ENCODE peak calls at places on chromosomes 16 and 17, in six cellular contexts. O is transverse colon, S is suprapubic skin, H is GM23338, P is HL-60, M is sigmoid colon. T is an unnamed sample.

GRCh38 chr17:30170415-30170987 is 53.9 kb downstream of the NSRP1 start:
- DNase-seq in O (no peak), P (no peak), M (no peak), S (no peak), H (no peak), T (no peak)

GRCh38 chr16:8631818-8632217 is 10.3 kb downstream of the METTL22 start:
- DNase-seq in H (no peak), S (no peak), M (no peak), P (no peak), O (no peak), T (no peak)

GRCh38 chr17:79850571-79851460 is 11.6 kb upstream of the CBX4 start:
- DNase-seq in M (no peak), O (no peak), P (no peak), H (no peak), S (no peak), T (no peak)

GRCh38 chr16:78984887-78985464 is 615.6 kb downstream of the MAF start:
- DNase-seq in M (no peak), O (no peak), P (no peak), H (no peak), S (no peak), T (no peak)

GRCh38 chr17:79506150-79506870 is 104.5 kb downstream of the RBFOX3 start:
- DNase-seq in S (no peak), P (no peak), O (no peak), M (no peak), H (no peak), T (no peak)

GRCh38 chr17:1124238-1124699 is 55.5 kb downstream of the ABR start:
- DNase-seq in M (no peak), S (no peak), H (no peak), O (no peak), P (no peak), T (no peak)

GRCh38 chr16:9970796-9971195 is 211.4 kb downstream of the GRIN2A start:
- DNase-seq in P (no peak), S (no peak), H (no peak), M (no peak), O (no peak), T (peak)

GRCh38 chr16:48201515-48202201 is 42.4 kb upstream of the LONP2 start:
- DNase-seq in P (no peak), O (no peak), H (no peak), M (no peak), S (no peak), T (no peak)

GRCh38 chr17:73584049-73584448 is 60.2 kb downstream of the SDK2 start:
- DNase-seq in S (no peak), P (no peak), O (no peak), H (no peak), M (no peak), T (no peak)

GRCh38 chr17:56597495-56597990 is 4.0 kb downstream of the NOG start:
- DNase-seq in H (peak), O (no peak), P (no peak), S (no peak), M (no peak), T (no peak)

GRCh38 chr16:87459027-87459426 is 33.8 kb downstream of the ZCCHC14 start:
- DNase-seq in H (no peak), S (no peak), O (no peak), P (no peak), M (no peak), T (no peak)

GRCh38 chr17:80212962-80213650 is 7.0 kb downstream of the SGSH start:
- DNase-seq in M (no peak), P (peak), S (no peak), O (no peak), H (no peak), T (no peak)

GRCh38 chr16:71912483-71912882 is 17.2 kb downstream of the IST1 start:
- DNase-seq in P (no peak), O (no peak), S (no peak), M (no peak), H (no peak), T (no peak)

GRCh38 chr17:73710095-73710592 is 65.9 kb upstream of the SDK2 start:
- DNase-seq in M (no peak), P (peak), S (no peak), H (peak), O (peak), T (no peak)

GRCh38 chr16:11145173-11145820 is 110.7 kb downstream of the SOCS1 start:
- DNase-seq in M (no peak), H (no peak), O (no peak), S (no peak), P (no peak), T (no peak)

GRCh38 chr17:16391451-16391850 is 10.6 kb downstream of the UBB start:
- DNase-seq in H (no peak), O (no peak), P (no peak), S (no peak), M (no peak), T (no peak)

GRCh38 chr17:18158022-18158600 is 25.5 kb upstream of the ALKBH5 start:
- DNase-seq in S (peak), O (peak), P (peak), M (peak), H (peak), T (peak)

GRCh38 chr17:39729280-39729851 is 966 bp downstream of the MIEN1 start:
- DNase-seq in P (no peak), M (no peak), H (no peak), S (no peak), O (no peak), T (no peak)

GRCh38 chr17:27620721-27621120 is 10.3 kb upstream of the LGALS9 start:
- DNase-seq in H (no peak), M (no peak), S (no peak), O (no peak), P (no peak), T (no peak)

GRCh38 chr17:67043283-67043682 is 1.1 kb upstream of the CACNG1 start:
- DNase-seq in P (no peak), S (no peak), M (no peak), O (no peak), H (no peak), T (no peak)

GRCh38 chr17:75688209-75688771 is 21.2 kb downstream of the SAP30BP start:
- DNase-seq in H (no peak), S (no peak), M (peak), P (no peak), O (no peak), T (no peak)

GRCh38 chr16:82954224-82954929 is 327.6 kb downstream of the CDH13 start:
- DNase-seq in M (no peak), P (no peak), S (no peak), O (no peak), H (no peak), T (no peak)

GRCh38 chr16:53457670-53458069 is 23.4 kb downstream of the RBL2 start:
- DNase-seq in O (peak), P (peak), M (no peak), H (no peak), S (no peak), T (no peak)

GRCh38 chr17:8189711-8190477 is at the start of gene BORCS6:
- DNase-seq in M (peak), P (peak), S (peak), O (peak), H (peak), T (peak)

GRCh38 chr17:51427259-51428255 is 167.2 kb downstream of the UTP18 start:
- DNase-seq in M (no peak), S (no peak), O (no peak), P (no peak), H (no peak), T (peak)

DNA sequence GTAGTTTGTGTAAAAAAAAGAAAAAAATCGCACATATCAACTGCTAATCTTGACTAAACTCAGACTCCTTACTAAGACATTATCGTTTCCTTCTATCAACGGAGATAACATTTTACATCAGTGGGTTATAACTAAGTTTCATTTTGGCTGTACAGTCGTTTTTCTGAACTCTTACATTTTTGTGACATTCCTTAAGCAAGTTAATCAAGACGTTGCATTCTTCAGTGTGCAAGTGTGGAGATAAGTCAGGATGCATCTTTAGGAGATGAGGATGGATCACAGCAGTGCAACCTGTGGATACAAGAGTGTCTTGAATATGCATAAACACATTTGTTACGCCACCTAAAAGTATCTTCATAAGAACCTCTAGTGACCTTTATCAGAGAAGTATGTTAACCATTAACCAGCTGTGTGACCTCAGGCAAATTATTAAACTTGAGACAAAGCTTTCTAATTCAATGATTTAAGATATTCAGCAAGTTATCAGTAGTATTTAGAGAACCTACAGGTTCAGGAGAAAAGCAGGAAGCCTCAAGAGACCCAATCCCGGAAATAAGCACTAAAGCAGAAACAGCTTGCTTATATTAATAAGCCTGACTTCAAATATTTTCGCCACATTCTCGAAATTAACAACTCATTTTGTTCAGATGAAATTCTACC is 9.4 kb downstream of the CMC2 start:
- DNase-seq in O (no peak), H (no peak), M (no peak), S (no peak), P (no peak), T (no peak)
- H3K4me3 ChIP-seq in O (peak), H (no peak), M (peak), S (peak), P (no peak), T (peak)

GRCh38 chr17:68301438-68301959 is 10.2 kb downstream of the ARSG start:
- DNase-seq in P (no peak), S (no peak), H (no peak), M (no peak), O (no peak), T (no peak)

GRCh38 chr17:68299817-68300216 is 8.5 kb downstream of the ARSG start:
- DNase-seq in M (no peak), S (no peak), O (no peak), H (no peak), P (no peak), T (no peak)

GRCh38 chr17:68296217-68297140 is 5.2 kb downstream of the ARSG start:
- DNase-seq in S (no peak), P (no peak), H (peak), O (peak), M (no peak), T (no peak)

GRCh38 chr17:68297168-68297567 is 5.9 kb downstream of the ARSG start:
- DNase-seq in M (no peak), O (no peak), S (no peak), H (no peak), P (no peak), T (no peak)

DNA sequence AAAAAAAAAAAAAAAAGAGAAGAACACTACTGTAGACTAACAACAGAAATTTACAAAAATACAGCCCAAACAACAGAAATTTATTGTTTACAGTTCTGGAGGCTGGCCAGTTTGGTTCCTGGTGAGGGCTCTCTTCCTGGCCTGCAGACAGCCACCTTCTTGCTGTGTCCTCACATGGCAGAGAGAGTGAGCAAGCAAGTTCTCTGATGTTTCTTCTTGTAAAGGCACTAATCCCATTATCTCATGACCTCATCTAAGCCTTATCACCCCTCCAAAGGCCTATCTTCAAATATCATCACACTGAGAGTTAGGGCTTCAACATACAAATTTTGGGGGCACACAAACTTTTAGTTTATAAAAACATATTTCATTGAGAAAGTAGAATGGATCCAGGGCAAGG is 7.3 kb downstream of the ARSG start:
- DNase-seq in H (no peak), M (no peak), O (no peak), P (no peak), S (no peak), T (no peak)
- TF ChIP-seq POLR2AphosphoS5 in H (no peak), M (no peak), O (no peak), P (no peak), S (no peak), T (no peak)

DNA sequence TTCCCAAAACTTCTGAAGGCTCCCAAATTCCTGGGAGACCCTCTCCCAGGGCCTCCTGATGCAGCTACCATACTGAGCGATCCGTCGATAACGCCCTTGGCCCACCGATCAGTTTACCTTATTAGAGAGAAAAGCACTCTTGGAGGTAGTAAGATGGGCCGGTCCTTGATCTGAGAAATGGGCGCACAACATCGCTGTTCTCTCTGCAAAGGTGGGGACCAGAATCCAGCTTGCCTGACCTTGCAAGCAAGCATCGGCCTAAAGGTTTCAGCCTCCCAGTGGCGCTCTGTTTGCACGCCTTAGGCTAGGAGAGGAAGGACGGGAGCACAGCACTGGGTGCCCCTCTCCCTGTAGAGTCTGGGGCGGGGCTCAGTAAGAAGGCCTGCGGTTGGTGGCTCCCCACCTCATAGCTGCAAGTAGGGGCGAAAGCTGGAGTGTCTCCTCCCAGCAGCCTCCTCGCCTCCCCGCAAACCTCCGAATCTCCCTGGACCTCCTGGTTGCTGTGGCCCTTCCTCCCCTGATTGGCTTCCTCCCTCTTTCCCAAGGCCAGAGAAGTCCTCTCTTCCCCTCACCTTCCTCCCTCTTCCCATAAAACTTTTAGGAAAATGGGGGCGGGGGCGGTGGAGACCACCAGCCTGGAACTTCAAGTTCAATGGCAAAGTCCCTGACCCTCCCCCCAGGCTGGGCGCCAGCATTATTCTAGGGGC is at the start of gene PRAC1:
- DNase-seq in P (no peak), O (no peak), S (no peak), M (peak), H (peak), T (no peak)
- H3K4me3 ChIP-seq in P (peak), O (peak), S (peak), M (peak), H (peak), T (no peak)

DNA sequence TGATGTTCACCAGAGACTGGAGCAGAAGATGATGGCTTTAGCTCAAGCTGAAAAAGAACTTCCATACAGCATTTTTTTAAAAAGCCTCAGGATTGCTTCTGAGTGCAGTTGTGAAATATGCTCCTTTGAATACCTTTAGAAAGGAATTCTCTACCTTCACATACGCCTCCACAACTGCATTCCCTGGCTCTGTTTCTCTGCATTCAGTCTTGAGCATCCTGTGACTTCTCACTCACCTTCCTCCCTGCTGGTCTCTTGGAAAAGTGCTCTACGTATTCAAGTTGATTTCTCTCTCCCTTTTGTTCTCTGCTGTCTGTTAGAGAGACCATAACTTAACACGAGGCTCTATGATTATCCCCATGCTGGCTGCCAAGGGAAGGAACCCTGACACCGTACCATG is 34.5 kb downstream of the HS3ST2 start:
- DNase-seq in M (no peak), S (no peak), O (no peak), P (no peak), H (peak), T (peak)
- TF ChIP-seq POLR2AphosphoS5 in M (no peak), S (no peak), O (no peak), P (no peak), H (no peak), T (no peak)

GRCh38 chr17:40980594-40980993 is 3.5 kb downstream of the KRT40 start:
- DNase-seq in H (no peak), M (no peak), O (no peak), P (no peak), S (no peak), T (no peak)
- H3K4me3 ChIP-seq in H (no peak), M (no peak), O (no peak), P (no peak), S (no peak), T (no peak)

GRCh38 chr17:64120159-64120558 is 9.8 kb downstream of the ERN1 start:
- DNase-seq in M (no peak), O (no peak), S (no peak), H (no peak), P (no peak), T (no peak)

GRCh38 chr17:64112978-64113377 is 17.0 kb downstream of the ERN1 start:
- DNase-seq in S (no peak), P (no peak), O (no peak), H (no peak), M (no peak), T (no peak)

GRCh38 chr17:64118452-64118979 is 11.4 kb downstream of the ERN1 start:
- DNase-seq in M (peak), P (peak), S (no peak), H (no peak), O (peak), T (no peak)

GRCh38 chr17:64115043-64115698 is 14.8 kb downstream of the ERN1 start:
- DNase-seq in P (no peak), S (no peak), M (no peak), O (no peak), H (no peak), T (no peak)

DNA sequence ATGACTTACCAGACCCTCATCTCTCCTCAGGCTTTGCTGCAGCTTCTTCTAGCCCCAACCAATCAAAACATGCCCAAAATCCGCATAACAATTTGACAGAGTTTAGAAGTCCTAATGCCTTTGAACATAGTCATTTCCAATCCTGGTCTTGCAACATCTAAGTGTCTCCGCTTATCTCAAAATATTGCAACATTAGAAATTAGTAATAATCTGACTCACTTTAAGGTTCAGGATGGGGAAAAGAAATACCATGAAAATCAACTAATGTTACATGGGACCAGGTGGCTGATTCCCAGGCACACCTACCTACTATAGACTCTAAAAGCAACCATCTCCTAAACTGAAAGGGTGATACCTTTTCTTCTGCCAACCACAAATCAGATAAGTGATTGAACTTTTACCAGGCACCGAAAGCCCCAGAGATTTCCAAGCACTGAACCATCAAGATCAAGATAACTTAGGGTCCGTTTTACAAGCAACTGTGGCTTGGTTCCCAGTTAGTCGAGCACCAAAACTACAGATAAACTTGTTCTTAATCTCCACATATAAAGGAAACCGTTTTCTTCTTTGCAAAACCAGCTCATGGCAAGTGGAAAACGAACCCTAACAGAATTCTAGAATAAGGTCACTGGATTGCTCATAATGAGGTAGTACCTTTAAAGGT is 13.9 kb downstream of the ERN1 start:
- DNase-seq in M (no peak), P (peak), H (no peak), S (no peak), O (no peak), T (no peak)
- TF ChIP-seq POLR2AphosphoS5 in M (no peak), P (no peak), H (no peak), S (no peak), O (no peak), T (no peak)

DNA sequence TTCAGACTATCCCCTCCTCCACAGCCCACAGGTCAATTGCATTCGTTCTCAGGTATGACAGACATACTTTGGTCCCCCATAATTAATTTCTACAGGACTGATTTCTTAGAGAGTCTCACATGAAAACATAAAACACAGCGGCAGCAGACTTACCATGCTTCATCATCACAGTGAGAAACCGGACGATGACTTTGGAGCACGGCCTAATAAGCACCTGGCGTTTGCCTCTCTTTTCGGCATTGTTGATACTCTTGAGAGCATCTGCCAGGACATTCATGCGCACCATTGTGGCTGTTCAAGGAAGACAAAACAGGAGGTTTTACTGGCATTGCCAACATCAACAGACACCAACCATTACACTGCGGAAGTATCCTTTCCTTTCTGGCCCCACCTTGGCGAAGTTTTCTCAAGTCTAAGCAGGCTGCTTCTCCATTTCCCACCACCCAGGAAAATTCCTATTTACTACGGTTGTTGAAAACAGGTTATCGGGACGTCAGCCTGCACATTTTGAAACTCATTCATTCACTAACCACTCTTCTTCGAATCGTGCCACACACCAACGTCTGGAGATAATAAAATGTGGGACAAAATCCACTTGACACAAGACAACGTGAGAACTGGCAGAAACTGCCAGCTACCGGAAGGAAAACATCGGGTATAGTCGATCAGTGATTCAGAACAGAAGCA is 1.2 kb downstream of the RPS15A start:
- DNase-seq in P (no peak), O (no peak), S (no peak), M (no peak), H (no peak), T (no peak)
- H3K4me3 ChIP-seq in P (peak), O (peak), S (peak), M (peak), H (peak), T (peak)